ENCODE peak calls at places on chromosome 14, in ten cellular contexts. J is A549; G is CD8-positive, alpha-beta T cell; W is cardiac muscle cell; M is effector memory CD4-positive, alpha-beta T cell; S is right cardiac atrium; U is astrocyte; E is GM12878; I is hepatocyte; D is H1. R is an unnamed sample. For H3K4me1, the result is how much of the 10 kb centered on the place peaks cover.

GRCh38 chr14:56797003-56797568 is 13.2 kb downstream of the OTX2 start:
- DNase-seq in J (no peak), G (no peak), W (no peak), M (no peak), S (no peak), U (no peak), E (no peak), I (no peak), D (no peak), R (no peak)

GRCh38 chr14:90444077-90444696 is 47.4 kb downstream of the CALM1 start:
- DNase-seq in J (no peak), G (no peak), W (no peak), M (no peak), S (no peak), U (no peak), E (no peak), I (peak), D (no peak), R (peak)

GRCh38 chr14:100667706-100668105 is 59.0 kb upstream of the DLK1 start:
- DNase-seq in J (no peak), G (no peak), W (no peak), M (no peak), S (no peak), U (no peak), E (no peak), I (no peak), D (no peak), R (no peak)

GRCh38 chr14:101810897-101811620 is 49.5 kb downstream of the PPP2R5C start:
- DNase-seq in J (no peak), G (no peak), W (no peak), M (no peak), S (no peak), U (peak), E (no peak), I (no peak), D (no peak), R (no peak)

GRCh38 chr14:69154779-69155178 is 1.9 kb upstream of the DCAF5 start:
- DNase-seq in J (peak), G (no peak), W (peak), M (no peak), S (peak), U (peak), E (no peak), I (peak), D (no peak), R (no peak)

GRCh38 chr14:100445436-100446088 is 122.4 kb downstream of the SLC25A47 start:
- DNase-seq in J (no peak), G (no peak), W (no peak), M (no peak), S (no peak), U (no peak), E (no peak), I (no peak), D (no peak), R (no peak)

GRCh38 chr14:68692916-68693771 is 99.7 kb downstream of the ZFP36L1 start:
- DNase-seq in J (no peak), G (no peak), W (no peak), M (no peak), S (no peak), U (peak), E (no peak), I (no peak), D (no peak), R (no peak)

GRCh38 chr14:99271951-99272668 is at the start of gene BCL11B:
- DNase-seq in J (peak), G (peak), W (peak), M (peak), S (peak), U (peak), E (peak), I (peak), D (no peak), R (peak)

GRCh38 chr14:53841109-53842099 is 115.2 kb downstream of the BMP4 start:
- DNase-seq in J (no peak), G (no peak), W (no peak), M (no peak), S (no peak), U (no peak), E (no peak), I (no peak), D (no peak), R (no peak)

GRCh38 chr14:64761441-64762043 is 57.3 kb downstream of the PLEKHG3 start:
- DNase-seq in J (peak), G (no peak), W (no peak), M (no peak), S (no peak), U (no peak), E (no peak), I (peak), D (no peak), R (no peak)

GRCh38 chr14:80167793-80168448 is 43.4 kb downstream of the DIO2 start:
- DNase-seq in J (no peak), G (no peak), W (no peak), M (no peak), S (no peak), U (no peak), E (no peak), I (no peak), D (no peak), R (no peak)

GRCh38 chr14:69291396-69291795 is 31.4 kb downstream of the GALNT16 start:
- DNase-seq in J (no peak), G (no peak), W (no peak), M (no peak), S (no peak), U (no peak), E (no peak), I (no peak), D (no peak), R (no peak)

GRCh38 chr14:72708708-72709475 is 185.0 kb downstream of the DPF3 start:
- DNase-seq in J (no peak), G (no peak), W (no peak), M (no peak), S (no peak), U (no peak), E (no peak), I (peak), D (no peak), R (no peak)

GRCh38 chr14:99633913-99634312 is 11.0 kb upstream of the HHIPL1 start:
- DNase-seq in J (no peak), G (no peak), W (no peak), M (no peak), S (no peak), U (no peak), E (no peak), I (no peak), D (no peak), R (no peak)

GRCh38 chr14:99564256-99564902 is 39.6 kb downstream of the CCDC85C start:
- DNase-seq in J (no peak), G (no peak), W (peak), M (no peak), S (peak), U (peak), E (no peak), I (peak), D (no peak), R (peak)

GRCh38 chr14:100440207-100440631 is 117.1 kb downstream of the SLC25A47 start:
- DNase-seq in J (peak), G (no peak), W (peak), M (no peak), S (peak), U (peak), E (no peak), I (peak), D (peak), R (peak)

GRCh38 chr14:42779024-42779423 is 1172.3 kb downstream of the LRFN5 start:
- DNase-seq in J (no peak), G (no peak), W (no peak), M (no peak), S (no peak), U (no peak), E (no peak), I (no peak), D (no peak), R (no peak)

GRCh38 chr14:54440870-54441868 is at the start of gene CNIH1:
- DNase-seq in J (peak), G (peak), W (peak), M (peak), S (peak), U (peak), E (peak), I (peak), D (peak), R (peak)

GRCh38 chr14:81767266-81767987 is 233.8 kb upstream of the SEL1L start:
- DNase-seq in J (no peak), G (no peak), W (no peak), M (no peak), S (no peak), U (no peak), E (no peak), I (no peak), D (no peak), R (no peak)

GRCh38 chr14:101359221-101360044 is 201.9 kb upstream of the DIO3 start:
- DNase-seq in J (no peak), G (no peak), W (no peak), M (no peak), S (peak), U (peak), E (no peak), I (peak), D (no peak), R (peak)

GRCh38 chr14:85142982-85143381 is 387.0 kb upstream of the FLRT2 start:
- DNase-seq in J (no peak), G (no peak), W (no peak), M (no peak), S (no peak), U (no peak), E (no peak), I (no peak), D (no peak), R (no peak)

GRCh38 chr14:95523051-95523817 is 6.8 kb upstream of the SYNE3 start:
- DNase-seq in J (no peak), G (no peak), W (no peak), M (no peak), S (no peak), U (no peak), E (no peak), I (no peak), D (no peak), R (no peak)

GRCh38 chr14:20631023-20631820 is 10.3 kb downstream of the OR6S1 start:
- DNase-seq in J (peak), G (peak), W (peak), M (peak), S (peak), U (no peak), E (no peak), I (peak), D (no peak), R (peak)

DNA sequence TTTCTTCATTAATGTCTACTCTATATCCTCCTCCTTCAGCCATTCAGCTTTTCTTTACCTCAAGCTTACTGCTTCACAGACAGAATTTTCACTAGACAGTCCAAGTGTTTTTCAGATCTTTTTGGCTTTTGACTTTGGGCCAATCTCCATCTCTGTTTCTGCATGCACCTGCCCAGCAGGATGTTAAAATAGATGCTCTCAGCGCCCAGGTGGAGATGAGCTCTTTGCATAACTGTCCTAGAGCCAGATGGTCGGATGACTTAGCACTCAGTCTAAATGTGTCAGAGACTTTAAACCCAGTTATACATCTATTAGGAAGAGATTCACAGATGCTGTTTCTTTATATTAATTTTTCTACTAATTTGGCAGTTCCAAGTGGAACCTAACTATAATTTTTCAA is 80.3 kb upstream of the SSTR1 start:
- DNase-seq in J (no peak), G (no peak), W (no peak), M (no peak), S (no peak), U (no peak), E (no peak), I (no peak), D (no peak), R (no peak)
- H3K27ac ChIP-seq in J (no peak), G (no peak), W (no peak), M (no peak), S (no peak), U (no peak), E (no peak), I (no peak), D (no peak), R (no peak)

GRCh38 chr14:94396628-94397210 is 8.3 kb upstream of the SERPINA1 start:
- DNase-seq in J (no peak), G (no peak), W (no peak), M (no peak), S (no peak), U (no peak), E (no peak), I (no peak), D (no peak), R (no peak)

GRCh38 chr14:94394594-94395305 is 6.3 kb upstream of the SERPINA1 start:
- DNase-seq in J (no peak), G (no peak), W (no peak), M (no peak), S (peak), U (peak), E (no peak), I (peak), D (no peak), R (no peak)

GRCh38 chr14:94394025-94394493 is 5.7 kb upstream of the SERPINA1 start:
- DNase-seq in J (no peak), G (no peak), W (no peak), M (no peak), S (no peak), U (no peak), E (no peak), I (no peak), D (no peak), R (no peak)

GRCh38 chr14:94395900-94396574 is 7.6 kb upstream of the SERPINA1 start:
- DNase-seq in J (no peak), G (no peak), W (no peak), M (no peak), S (no peak), U (no peak), E (no peak), I (peak), D (no peak), R (peak)

GRCh38 chr14:94395306-94395899 is 7.0 kb upstream of the SERPINA1 start:
- DNase-seq in J (no peak), G (no peak), W (no peak), M (no peak), S (no peak), U (no peak), E (no peak), I (no peak), D (no peak), R (no peak)
- H3K4me1 ChIP-seq in J (under half), G (under half), W (under half), M (under half), S (under half), U (under half), E (under half), I (under half), D (under half), R (under half)

GRCh38 chr14:103023881-103024473 is 33.4 kb downstream of the CDC42BPB start:
- DNase-seq in J (no peak), G (no peak), W (no peak), M (no peak), S (peak), U (peak), E (no peak), I (no peak), D (no peak), R (no peak)
- H3K27ac ChIP-seq in J (no peak), G (no peak), W (no peak), M (no peak), S (peak), U (peak), E (no peak), I (peak), D (no peak), R (no peak)

GRCh38 chr14:24334431-24335271 is at the start of gene ADCY4:
- DNase-seq in J (no peak), G (no peak), W (peak), M (no peak), S (peak), U (no peak), E (no peak), I (no peak), D (no peak), R (no peak)
- H3K4me1 ChIP-seq in J (under half), G (half or more), W (under half), M (under half), S (under half), U (under half), E (under half), I (under half), D (under half), R (under half)

GRCh38 chr14:23449314-23449713 is 13.9 kb upstream of the MYH7 start:
- DNase-seq in J (no peak), G (no peak), W (no peak), M (no peak), S (no peak), U (no peak), E (no peak), I (no peak), D (no peak), R (no peak)
- H3K27ac ChIP-seq in J (no peak), G (no peak), W (peak), M (no peak), S (no peak), U (no peak), E (no peak), I (no peak), D (no peak), R (no peak)

DNA sequence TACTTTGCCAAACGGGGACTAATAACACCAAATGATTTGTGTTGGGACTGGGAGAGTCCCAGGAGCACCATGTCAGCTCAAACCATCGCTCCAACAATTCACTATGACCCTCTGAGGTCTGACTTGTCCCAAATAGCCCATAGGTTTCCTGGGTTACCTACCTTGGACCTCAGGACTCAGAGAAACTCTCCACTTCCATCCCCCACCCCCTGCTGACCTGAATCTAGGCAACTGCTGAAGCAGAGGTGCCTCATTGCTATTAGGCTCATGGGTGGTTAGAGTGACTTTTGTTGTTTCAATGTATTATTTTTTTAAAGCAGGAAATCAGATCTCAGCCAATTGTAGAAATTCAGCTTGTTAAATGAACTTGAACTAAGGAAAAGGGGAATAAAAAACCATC is 81.0 kb upstream of the SLC24A4 start:
- DNase-seq in J (no peak), G (no peak), W (no peak), M (no peak), S (no peak), U (no peak), E (no peak), I (no peak), D (no peak), R (no peak)
- H3K4me1 ChIP-seq in J (under half), G (under half), W (under half), M (under half), S (under half), U (under half), E (under half), I (under half), D (under half), R (under half)

GRCh38 chr14:91744068-91744480 is 12.2 kb upstream of the CATSPERB start:
- DNase-seq in J (no peak), G (no peak), W (no peak), M (no peak), S (no peak), U (no peak), E (no peak), I (peak), D (no peak), R (no peak)
- H3K27ac ChIP-seq in J (peak), G (no peak), W (no peak), M (no peak), S (no peak), U (no peak), E (no peak), I (peak), D (no peak), R (no peak)

GRCh38 chr14:75980856-75981255 is 939 bp downstream of the TGFB3 start:
- DNase-seq in J (no peak), G (no peak), W (no peak), M (no peak), S (peak), U (no peak), E (no peak), I (no peak), D (no peak), R (peak)
- H3K4me1 ChIP-seq in J (under half), G (under half), W (under half), M (under half), S (under half), U (under half), E (under half), I (under half), D (under half), R (under half)

GRCh38 chr14:50883827-50884197 is 12.0 kb downstream of the ABHD12B start:
- DNase-seq in J (no peak), G (no peak), W (no peak), M (no peak), S (no peak), U (no peak), E (no peak), I (no peak), D (no peak), R (no peak)

GRCh38 chr14:50887476-50887875 is 15.6 kb downstream of the ABHD12B start:
- DNase-seq in J (no peak), G (no peak), W (no peak), M (no peak), S (no peak), U (no peak), E (no peak), I (no peak), D (no peak), R (no peak)

DNA sequence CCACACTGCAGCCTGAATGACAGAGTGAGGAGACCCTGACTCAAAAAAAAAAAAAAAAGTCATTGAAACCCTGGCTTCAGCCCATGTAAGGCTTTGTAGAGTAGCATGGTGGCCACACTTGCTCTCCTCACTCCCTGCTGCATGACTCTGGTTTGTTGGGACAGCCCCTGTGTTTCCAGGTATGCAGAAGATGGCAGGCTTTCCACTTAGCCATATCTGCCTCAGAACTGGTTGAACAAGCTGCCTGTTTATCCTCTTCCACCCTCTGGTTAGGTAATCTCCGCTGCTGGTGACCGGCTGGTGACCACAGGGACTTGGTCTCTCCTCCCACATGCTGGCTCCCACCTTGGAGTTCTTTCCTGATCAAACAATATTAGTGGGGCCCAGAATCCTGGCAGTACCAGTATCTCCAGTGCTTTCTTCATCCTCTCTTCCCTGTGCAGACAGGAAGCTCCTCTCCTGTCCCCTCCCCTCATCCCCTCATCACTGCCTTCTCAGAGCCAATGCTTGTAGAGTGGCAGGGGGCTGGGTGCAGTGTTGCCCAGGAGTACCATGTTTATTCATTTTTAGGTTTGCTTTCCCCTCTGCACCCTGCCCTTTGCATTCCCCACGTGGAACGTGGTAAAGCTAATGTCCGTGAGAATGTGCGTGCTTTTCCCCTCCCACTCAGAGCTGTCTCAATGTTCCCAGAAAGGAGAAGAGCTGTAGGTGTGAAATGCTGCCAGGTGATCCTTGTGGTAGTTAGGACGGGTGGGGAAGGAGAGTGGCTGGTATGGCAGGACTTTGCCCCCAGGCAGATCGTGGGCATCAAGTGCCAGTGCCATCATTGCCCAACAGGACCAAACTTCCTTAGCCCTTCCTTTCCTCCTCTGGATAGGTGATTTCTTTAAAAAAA is 11.3 kb downstream of the ABHD12B start:
- DNase-seq in J (no peak), G (no peak), W (no peak), M (no peak), S (no peak), U (no peak), E (no peak), I (no peak), D (no peak), R (peak)
- H3K27ac ChIP-seq in J (no peak), G (no peak), W (no peak), M (no peak), S (no peak), U (no peak), E (no peak), I (no peak), D (no peak), R (no peak)